ENCODE peak calls at places on chromosome 7, in four cellular contexts. One of them, this sample, is unnamed.

GRCh38 chr7:81162771-81163525 is 244.1 kb upstream of the SEMA3C start:
- DNase-seq in adrenal gland: no peak
- DNase-seq in effector memory CD4-positive, alpha-beta T cell: no peak
- DNase-seq in colonic mucosa: no peak
- DNase-seq in this sample: no peak

GRCh38 chr7:19830604-19831003 is 57.2 kb upstream of the TMEM196 start:
- DNase-seq in effector memory CD4-positive, alpha-beta T cell: no peak
- DNase-seq in colonic mucosa: no peak
- DNase-seq in adrenal gland: no peak
- DNase-seq in this sample: no peak

GRCh38 chr7:92584953-92585352 is 5.2 kb downstream of the FAM133B start:
- DNase-seq in effector memory CD4-positive, alpha-beta T cell: no peak
- DNase-seq in adrenal gland: no peak
- DNase-seq in colonic mucosa: no peak
- DNase-seq in this sample: no peak

GRCh38 chr7:146554568-146554967 is 438.0 kb downstream of the CNTNAP2 start:
- DNase-seq in adrenal gland: no peak
- DNase-seq in colonic mucosa: no peak
- DNase-seq in effector memory CD4-positive, alpha-beta T cell: no peak
- DNase-seq in this sample: no peak

GRCh38 chr7:25968205-25968993 is 183.6 kb upstream of the NFE2L3 start:
- DNase-seq in effector memory CD4-positive, alpha-beta T cell: no peak
- DNase-seq in colonic mucosa: no peak
- DNase-seq in adrenal gland: no peak
- DNase-seq in this sample: no peak

GRCh38 chr7:17661982-17662585 is 278.2 kb downstream of the SNX13 start:
- DNase-seq in colonic mucosa: no peak
- DNase-seq in adrenal gland: no peak
- DNase-seq in effector memory CD4-positive, alpha-beta T cell: no peak
- DNase-seq in this sample: no peak

GRCh38 chr7:15612205-15612604 is 50.4 kb upstream of the AGMO start:
- DNase-seq in adrenal gland: no peak
- DNase-seq in colonic mucosa: no peak
- DNase-seq in effector memory CD4-positive, alpha-beta T cell: no peak
- DNase-seq in this sample: no peak

GRCh38 chr7:68980011-68980410 is 618.3 kb upstream of the AUTS2 start:
- DNase-seq in colonic mucosa: no peak
- DNase-seq in adrenal gland: no peak
- DNase-seq in effector memory CD4-positive, alpha-beta T cell: no peak
- DNase-seq in this sample: no peak

GRCh38 chr7:157678503-157678902 is 341.7 kb downstream of the DNAJB6 start:
- DNase-seq in colonic mucosa: no peak
- DNase-seq in adrenal gland: peak; percentile 4
- DNase-seq in effector memory CD4-positive, alpha-beta T cell: no peak
- DNase-seq in this sample: no peak

GRCh38 chr7:167087-167855 is 25.1 kb upstream of the FAM20C start:
- DNase-seq in colonic mucosa: peak; percentile 22
- DNase-seq in adrenal gland: no peak
- DNase-seq in effector memory CD4-positive, alpha-beta T cell: no peak
- DNase-seq in this sample: no peak

GRCh38 chr7:29109815-29110385 is 36.4 kb downstream of the CPVL start:
- DNase-seq in adrenal gland: no peak
- DNase-seq in effector memory CD4-positive, alpha-beta T cell: no peak
- DNase-seq in colonic mucosa: no peak
- DNase-seq in this sample: no peak

GRCh38 chr7:84981038-84981601 is 205.7 kb downstream of the SEMA3D start:
- DNase-seq in adrenal gland: no peak
- DNase-seq in colonic mucosa: no peak
- DNase-seq in effector memory CD4-positive, alpha-beta T cell: no peak
- DNase-seq in this sample: no peak

GRCh38 chr7:24963218-24963617 is 16.8 kb downstream of the OSBPL3 start:
- DNase-seq in adrenal gland: peak; percentile 49
- DNase-seq in colonic mucosa: peak; percentile 35
- DNase-seq in effector memory CD4-positive, alpha-beta T cell: no peak
- DNase-seq in this sample: no peak

GRCh38 chr7:28731092-28731491 is 227.0 kb downstream of the TRIL start:
- DNase-seq in adrenal gland: no peak
- DNase-seq in effector memory CD4-positive, alpha-beta T cell: no peak
- DNase-seq in colonic mucosa: no peak
- DNase-seq in this sample: no peak

GRCh38 chr7:123022576-123022975 is 27.1 kb upstream of the TAS2R16 start:
- DNase-seq in adrenal gland: no peak
- DNase-seq in colonic mucosa: no peak
- DNase-seq in effector memory CD4-positive, alpha-beta T cell: no peak
- DNase-seq in this sample: no peak

GRCh38 chr7:135188298-135188984 is 17.9 kb upstream of the CYREN start:
- DNase-seq in effector memory CD4-positive, alpha-beta T cell: no peak
- DNase-seq in colonic mucosa: no peak
- DNase-seq in adrenal gland: no peak
- DNase-seq in this sample: no peak

GRCh38 chr7:116955340-116955739 is 2.0 kb downstream of the ST7 start:
- DNase-seq in adrenal gland: no peak
- DNase-seq in colonic mucosa: no peak
- DNase-seq in effector memory CD4-positive, alpha-beta T cell: no peak
- DNase-seq in this sample: no peak
- H3K4me3 ChIP-seq in adrenal gland: no peak overlapping the region
- H3K4me3 ChIP-seq in colonic mucosa: no peak overlapping the region
- H3K4me3 ChIP-seq in effector memory CD4-positive, alpha-beta T cell: no peak overlapping the region
- H3K4me3 ChIP-seq in this sample: peak overlapping the region; percentile 75

GRCh38 chr7:2635148-2635668 is 3.4 kb downstream of the TTYH3 start:
- DNase-seq in effector memory CD4-positive, alpha-beta T cell: no peak
- DNase-seq in adrenal gland: peak; percentile 43
- DNase-seq in colonic mucosa: no peak
- DNase-seq in this sample: no peak

GRCh38 chr7:2637505-2638223 is 5.9 kb downstream of the TTYH3 start:
- DNase-seq in effector memory CD4-positive, alpha-beta T cell: no peak
- DNase-seq in adrenal gland: peak; percentile 88
- DNase-seq in colonic mucosa: no peak
- DNase-seq in this sample: no peak

GRCh38 chr7:2634265-2635145 is 2.7 kb downstream of the TTYH3 start:
- DNase-seq in colonic mucosa: no peak
- DNase-seq in effector memory CD4-positive, alpha-beta T cell: no peak
- DNase-seq in adrenal gland: no peak
- DNase-seq in this sample: no peak

GRCh38 chr7:2637066-2637471 is 5.3 kb downstream of the TTYH3 start:
- DNase-seq in effector memory CD4-positive, alpha-beta T cell: no peak
- DNase-seq in colonic mucosa: no peak
- DNase-seq in adrenal gland: peak; percentile 54
- DNase-seq in this sample: no peak

DNA sequence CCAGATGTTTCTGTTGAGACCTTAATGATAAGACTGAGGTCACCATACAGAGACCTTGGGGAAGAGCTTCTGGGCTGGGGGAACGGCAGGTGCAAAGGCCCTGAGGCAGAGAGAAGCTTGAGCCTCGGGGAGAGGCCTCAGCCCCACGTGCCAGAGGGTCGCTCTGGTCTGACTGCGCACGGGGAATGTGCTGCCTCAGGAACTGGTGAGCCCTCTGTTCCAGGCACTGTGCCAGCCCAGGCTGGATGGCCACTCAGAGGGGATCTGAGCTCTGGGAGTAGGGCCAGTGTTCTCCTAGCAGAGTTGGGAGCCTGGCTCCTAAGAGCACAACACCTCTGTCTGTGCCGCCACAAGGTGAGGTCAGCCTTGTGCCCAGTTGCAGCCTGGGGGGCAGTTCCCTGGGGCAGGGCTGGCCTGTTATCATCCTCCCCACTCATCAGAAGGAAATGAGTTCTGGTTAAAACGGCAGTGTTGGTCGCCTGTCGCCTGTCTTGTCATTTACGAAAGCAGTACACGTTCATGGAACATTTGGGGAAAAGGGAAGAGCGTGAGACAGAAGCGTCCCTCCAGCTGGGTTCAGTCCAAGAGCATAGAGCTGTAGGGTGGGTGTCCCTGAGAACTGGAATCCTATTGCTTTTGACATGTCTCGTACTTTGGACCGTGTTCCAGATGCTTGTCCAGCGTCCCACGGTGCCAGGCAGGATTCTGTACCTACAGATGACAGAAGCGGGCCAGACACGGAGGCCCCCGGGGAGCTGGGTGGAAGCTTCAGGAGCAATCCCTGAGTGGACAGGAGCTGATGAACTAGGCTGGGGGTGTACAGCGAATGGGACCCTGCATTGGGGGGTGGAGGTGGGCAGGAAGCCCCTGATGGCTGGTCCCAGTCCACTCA is 4.3 kb downstream of the TTYH3 start:
- DNase-seq in effector memory CD4-positive, alpha-beta T cell: no peak
- DNase-seq in colonic mucosa: no peak
- DNase-seq in adrenal gland: peak; percentile 78
- DNase-seq in this sample: no peak
- H3K4me3 ChIP-seq in effector memory CD4-positive, alpha-beta T cell: no peak overlapping the region
- H3K4me3 ChIP-seq in colonic mucosa: no peak overlapping the region
- H3K4me3 ChIP-seq in adrenal gland: no peak overlapping the region
- H3K4me3 ChIP-seq in this sample: no peak overlapping the region

DNA sequence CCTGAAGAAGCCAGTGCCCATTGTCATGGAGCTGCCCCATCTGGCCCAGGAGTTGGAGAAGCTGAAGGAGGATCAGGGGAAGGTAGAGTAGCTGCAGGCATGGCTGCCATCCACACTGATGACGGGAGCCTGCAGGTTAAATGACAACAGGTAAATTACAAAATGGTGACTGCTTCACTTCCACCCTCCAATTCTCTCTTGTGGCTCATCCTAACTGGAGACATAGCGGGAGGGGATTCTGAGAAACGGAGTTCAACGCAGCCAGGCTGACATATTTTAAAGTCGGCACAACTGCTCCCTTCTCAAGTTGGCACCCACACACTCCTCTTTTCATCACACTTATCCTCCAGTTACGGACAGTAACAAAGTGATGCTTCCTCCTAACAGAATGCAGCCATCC is 103.1 kb downstream of the SLC37A3 start:
- DNase-seq in effector memory CD4-positive, alpha-beta T cell: no peak
- DNase-seq in adrenal gland: no peak
- DNase-seq in colonic mucosa: no peak
- DNase-seq in this sample: no peak
- H3K4me3 ChIP-seq in effector memory CD4-positive, alpha-beta T cell: no peak overlapping the region
- H3K4me3 ChIP-seq in adrenal gland: no peak overlapping the region
- H3K4me3 ChIP-seq in colonic mucosa: no peak overlapping the region
- H3K4me3 ChIP-seq in this sample: no peak overlapping the region

DNA sequence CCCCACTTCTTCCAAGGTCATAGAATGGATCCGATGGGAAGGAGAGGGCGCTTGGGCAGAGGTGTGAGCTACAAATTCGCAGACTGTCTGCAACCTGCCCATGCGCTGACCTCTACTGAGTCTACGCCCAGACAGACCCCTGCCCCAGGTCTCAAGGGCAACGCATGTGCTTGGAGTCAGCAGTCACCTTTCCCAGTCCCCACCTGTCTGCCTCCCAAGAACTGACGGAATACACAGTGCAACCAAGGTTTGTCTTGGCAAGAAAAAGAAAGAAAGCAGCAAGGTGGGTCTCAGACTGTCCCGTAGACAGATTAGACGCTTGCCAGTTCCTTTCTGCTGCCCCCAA is 74.3 kb downstream of the CALN1 start:
- DNase-seq in colonic mucosa: no peak
- DNase-seq in effector memory CD4-positive, alpha-beta T cell: no peak
- DNase-seq in adrenal gland: no peak
- DNase-seq in this sample: no peak
- H3K4me3 ChIP-seq in colonic mucosa: no peak overlapping the region
- H3K4me3 ChIP-seq in effector memory CD4-positive, alpha-beta T cell: no peak overlapping the region
- H3K4me3 ChIP-seq in adrenal gland: no peak overlapping the region
- H3K4me3 ChIP-seq in this sample: no peak overlapping the region

This sample was measured in skeletal muscle cell.